ENCODE peak calls at places on chromosome 10, in eight cellular contexts. R, G, S, V, A, L, N and T are unnamed samples. For H3K4me1, the result is how much of the 10 kb centered on the place peaks cover.

GRCh38 chr10:86654411-86655172 is at the start of gene OPN4:
- DNase-seq in R (peak), N (no peak), V (peak), S (no peak), G (peak), L (no peak), A (no peak), T (peak)

GRCh38 chr10:85464336-85464735 is 902.3 kb downstream of the GRID1 start:
- DNase-seq in G (no peak), R (no peak), A (no peak), L (no peak), S (no peak), N (no peak), V (no peak), T (no peak)

GRCh38 chr10:124842721-124843120 is 41.1 kb downstream of the ABRAXAS2 start:
- DNase-seq in V (no peak), N (no peak), G (no peak), S (no peak), R (no peak), A (no peak), L (no peak), T (no peak)

GRCh38 chr10:103678104-103678526 is 177.3 kb downstream of the SH3PXD2A start:
- DNase-seq in S (peak), R (no peak), V (peak), N (peak), A (peak), G (no peak), L (no peak), T (peak)

GRCh38 chr10:132918617-132919373 is 23.6 kb downstream of the CFAP46 start:
- DNase-seq in L (no peak), S (no peak), V (no peak), N (no peak), R (peak), A (peak), G (no peak), T (peak)

GRCh38 chr10:29688230-29688634 is 53.5 kb upstream of the SVIL start:
- DNase-seq in G (peak), L (no peak), N (peak), A (no peak), S (no peak), R (no peak), V (no peak), T (no peak)

GRCh38 chr10:5858811-5859210 is 30.9 kb downstream of the ANKRD16 start:
- DNase-seq in A (no peak), L (no peak), G (peak), V (no peak), S (no peak), N (no peak), R (no peak), T (no peak)

GRCh38 chr10:132850896-132851295 is 64.9 kb upstream of the NKX6-2 start:
- DNase-seq in L (no peak), G (peak), R (peak), N (no peak), S (no peak), V (peak), A (no peak), T (peak)

GRCh38 chr10:72421895-72422540 is 67.3 kb upstream of the DNAJB12 start:
- DNase-seq in L (no peak), V (no peak), G (peak), A (no peak), S (no peak), N (peak), R (no peak), T (no peak)

GRCh38 chr10:60809157-60809556 is 30.9 kb downstream of the CDK1 start:
- DNase-seq in A (no peak), G (no peak), V (no peak), R (no peak), N (no peak), L (no peak), S (no peak), T (no peak)

GRCh38 chr10:71247804-71248203 is 35.4 kb downstream of the UNC5B start:
- DNase-seq in S (no peak), N (no peak), V (no peak), G (no peak), L (no peak), A (no peak), R (no peak), T (no peak)
- H3K27ac ChIP-seq in S (no peak), N (no peak), V (peak), G (no peak), L (no peak), A (no peak), R (no peak), T (no peak)

GRCh38 chr10:116039604-116040003 is 233.4 kb downstream of the GFRA1 start:
- DNase-seq in V (no peak), R (no peak), S (no peak), A (no peak), N (no peak), L (no peak), G (no peak), T (no peak)

GRCh38 chr10:116043304-116043703 is 229.7 kb downstream of the GFRA1 start:
- DNase-seq in R (no peak), L (no peak), G (no peak), V (no peak), N (no peak), A (no peak), S (no peak), T (no peak)

GRCh38 chr10:116041948-116042347 is 231.1 kb downstream of the GFRA1 start:
- DNase-seq in N (no peak), G (no peak), V (no peak), A (no peak), R (no peak), L (no peak), S (no peak), T (no peak)

GRCh38 chr10:116038259-116038658 is 234.7 kb downstream of the GFRA1 start:
- DNase-seq in A (no peak), G (no peak), S (no peak), R (no peak), N (no peak), V (peak), L (no peak), T (peak)
- H3K4me1 ChIP-seq in A (under half), G (under half), S (under half), R (under half), N (under half), V (under half), L (under half), T (under half)

DNA sequence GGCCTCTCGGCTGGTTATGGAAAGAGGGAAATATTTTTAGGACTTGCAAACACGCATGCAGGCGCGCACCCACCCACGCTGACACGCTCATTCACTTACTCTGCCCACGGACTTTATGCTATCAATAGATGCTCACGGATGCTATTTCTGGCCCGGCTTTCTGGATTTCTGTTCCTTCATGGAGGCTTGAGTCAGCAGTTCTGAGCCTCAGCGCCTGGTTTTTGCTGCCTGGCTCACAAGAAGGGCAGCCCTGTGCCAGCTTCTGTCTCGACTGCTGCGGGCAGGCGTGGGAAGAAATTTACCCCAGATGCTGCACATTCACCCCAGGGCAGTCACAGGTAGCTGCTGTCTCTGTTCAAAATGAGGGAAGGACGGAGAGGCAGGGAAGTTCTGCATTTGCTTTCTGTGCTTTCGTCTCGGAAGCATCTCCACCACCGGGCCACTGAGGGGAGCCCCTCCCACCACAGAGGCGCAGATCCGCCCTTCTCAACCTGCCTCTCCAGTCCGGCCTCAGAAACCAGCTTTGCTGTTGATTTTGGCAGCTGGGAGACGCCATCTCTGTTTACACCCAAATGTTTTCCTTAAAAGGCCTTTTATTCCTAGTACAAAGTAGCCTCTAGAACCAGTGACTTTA is 116.2 kb upstream of the BTBD16 start:
- DNase-seq in R (peak), G (peak), L (no peak), V (no peak), S (peak), N (peak), A (no peak), T (no peak)
- TF ChIP-seq CTCF in R (no peak), G (peak), L (no peak), V (no peak), S (no peak), N (no peak), A (no peak), T (no peak)

GRCh38 chr10:35058686-35059085 is 31.5 kb downstream of the CUL2 start:
- DNase-seq in R (no peak), N (no peak), A (no peak), L (no peak), V (no peak), G (no peak), S (no peak), T (no peak)

GRCh38 chr10:35056133-35056532 is 34.0 kb downstream of the CUL2 start:
- DNase-seq in V (no peak), L (no peak), R (no peak), S (no peak), N (no peak), G (no peak), A (no peak), T (no peak)

GRCh38 chr10:35059486-35059885 is 30.7 kb downstream of the CUL2 start:
- DNase-seq in V (no peak), G (no peak), A (no peak), N (no peak), R (no peak), L (no peak), S (no peak), T (no peak)

GRCh38 chr10:35058134-35058533 is 32.0 kb downstream of the CUL2 start:
- DNase-seq in G (no peak), L (peak), A (no peak), R (no peak), V (no peak), N (no peak), S (no peak), T (no peak)

GRCh38 chr10:35056686-35057085 is 33.5 kb downstream of the CUL2 start:
- DNase-seq in N (no peak), S (no peak), L (no peak), R (no peak), G (no peak), A (no peak), V (no peak), T (no peak)
- H3K27ac ChIP-seq in N (no peak), S (no peak), L (no peak), R (no peak), G (no peak), A (no peak), V (no peak), T (no peak)

GRCh38 chr10:73591578-73591902 is 398 bp upstream of the USP54 start:
- DNase-seq in N (peak), R (no peak), A (no peak), L (no peak), S (no peak), G (peak), V (no peak), T (no peak)

GRCh38 chr10:73590881-73591577 is at the start of gene USP54:
- DNase-seq in A (no peak), S (no peak), L (no peak), N (peak), V (no peak), R (no peak), G (peak), T (no peak)

GRCh38 chr10:73589538-73590126 is 1.5 kb downstream of the USP54 start:
- DNase-seq in N (no peak), R (no peak), L (no peak), S (no peak), G (peak), V (no peak), A (no peak), T (no peak)

GRCh38 chr10:73586583-73586984 is 4.6 kb downstream of the USP54 start:
- DNase-seq in G (no peak), V (peak), R (no peak), L (no peak), A (no peak), N (no peak), S (no peak), T (peak)

DNA sequence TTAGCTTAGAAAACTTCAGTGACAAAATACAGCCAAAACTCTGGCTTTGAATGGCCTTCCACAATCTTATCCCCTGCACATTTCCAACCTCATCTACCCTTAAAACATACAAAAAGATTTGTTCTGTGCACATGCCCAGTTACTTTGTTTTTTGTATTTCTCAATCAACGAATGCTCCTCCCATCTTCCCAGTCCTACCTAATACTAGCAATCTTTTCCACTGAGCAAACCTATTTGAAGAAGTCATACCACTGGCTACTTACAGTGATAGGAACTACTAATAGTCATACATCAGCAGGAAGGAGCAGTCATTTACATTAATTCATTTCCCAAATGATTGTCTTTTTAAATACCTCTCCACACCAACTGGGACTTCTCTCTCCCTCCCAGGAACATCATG is 2.5 kb downstream of the USP54 start:
- DNase-seq in L (no peak), R (no peak), A (no peak), S (no peak), N (no peak), V (no peak), G (no peak), T (no peak)
- H3K4me1 ChIP-seq in L (half or more), R (half or more), A (under half), S (under half), N (under half), V (half or more), G (under half), T (under half)

DNA sequence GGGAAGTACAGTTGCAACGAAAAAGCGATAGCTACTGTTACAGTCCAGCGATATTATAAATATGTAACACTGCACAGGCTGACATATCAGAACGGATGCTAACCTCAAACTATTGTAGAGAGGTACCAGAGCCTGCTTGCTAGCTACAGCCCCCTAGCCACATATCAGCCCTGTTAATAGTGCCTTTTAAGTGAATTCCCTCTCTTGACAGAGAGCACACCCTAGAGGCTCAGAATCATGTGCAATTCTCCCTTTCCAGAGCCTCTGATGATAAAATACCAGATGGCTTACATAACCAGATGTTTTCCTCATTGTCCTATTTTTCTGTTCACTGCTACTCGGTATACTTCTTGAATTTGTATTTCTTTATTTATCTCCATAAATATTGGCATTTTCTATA is 960.7 kb upstream of the CELF2 start:
- DNase-seq in G (no peak), R (no peak), L (no peak), S (no peak), N (peak), V (no peak), A (no peak), T (no peak)
- TF ChIP-seq CTCF in G (peak), R (no peak), L (no peak), S (no peak), N (peak), V (no peak), A (no peak), T (no peak)

DNA sequence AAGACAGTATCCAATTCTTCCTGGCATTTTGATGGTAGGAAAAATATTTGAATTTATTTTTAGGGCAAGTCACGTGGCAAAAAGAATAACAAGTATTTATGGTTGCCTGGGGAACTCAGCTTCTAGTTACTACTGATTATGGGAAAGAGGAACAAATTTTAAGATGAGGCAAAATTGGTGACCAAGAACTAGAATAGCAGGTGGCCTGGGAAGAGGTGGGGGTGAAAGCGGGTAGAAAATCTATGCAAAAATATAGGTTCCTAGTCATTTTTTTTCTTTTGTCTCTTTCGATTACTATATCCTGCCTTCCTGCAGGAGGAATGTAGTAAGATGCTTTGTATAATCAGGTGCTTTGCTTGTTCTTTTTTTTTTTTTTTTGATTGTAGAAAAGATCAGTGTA is 27.8 kb downstream of the ENTPD1 start:
- DNase-seq in G (no peak), V (no peak), R (no peak), A (no peak), L (no peak), N (no peak), S (no peak), T (no peak)
- H3K27ac ChIP-seq in G (no peak), V (peak), R (no peak), A (no peak), L (no peak), N (no peak), S (peak), T (no peak)

GRCh38 chr10:80172896-80173295 is 32.4 kb downstream of the ANXA11 start:
- DNase-seq in A (no peak), V (peak), N (no peak), R (no peak), S (no peak), G (peak), L (no peak), T (no peak)

GRCh38 chr10:80176526-80176925 is 28.8 kb downstream of the ANXA11 start:
- DNase-seq in A (no peak), V (no peak), S (no peak), R (no peak), G (no peak), N (no peak), L (no peak), T (no peak)

GRCh38 chr10:80177781-80178636 is 27.3 kb downstream of the ANXA11 start:
- DNase-seq in V (no peak), S (no peak), R (no peak), L (no peak), A (no peak), N (no peak), G (no peak), T (no peak)

GRCh38 chr10:80173441-80173840 is 31.9 kb downstream of the ANXA11 start:
- DNase-seq in N (no peak), A (no peak), L (no peak), V (no peak), R (no peak), S (no peak), G (no peak), T (no peak)

DNA sequence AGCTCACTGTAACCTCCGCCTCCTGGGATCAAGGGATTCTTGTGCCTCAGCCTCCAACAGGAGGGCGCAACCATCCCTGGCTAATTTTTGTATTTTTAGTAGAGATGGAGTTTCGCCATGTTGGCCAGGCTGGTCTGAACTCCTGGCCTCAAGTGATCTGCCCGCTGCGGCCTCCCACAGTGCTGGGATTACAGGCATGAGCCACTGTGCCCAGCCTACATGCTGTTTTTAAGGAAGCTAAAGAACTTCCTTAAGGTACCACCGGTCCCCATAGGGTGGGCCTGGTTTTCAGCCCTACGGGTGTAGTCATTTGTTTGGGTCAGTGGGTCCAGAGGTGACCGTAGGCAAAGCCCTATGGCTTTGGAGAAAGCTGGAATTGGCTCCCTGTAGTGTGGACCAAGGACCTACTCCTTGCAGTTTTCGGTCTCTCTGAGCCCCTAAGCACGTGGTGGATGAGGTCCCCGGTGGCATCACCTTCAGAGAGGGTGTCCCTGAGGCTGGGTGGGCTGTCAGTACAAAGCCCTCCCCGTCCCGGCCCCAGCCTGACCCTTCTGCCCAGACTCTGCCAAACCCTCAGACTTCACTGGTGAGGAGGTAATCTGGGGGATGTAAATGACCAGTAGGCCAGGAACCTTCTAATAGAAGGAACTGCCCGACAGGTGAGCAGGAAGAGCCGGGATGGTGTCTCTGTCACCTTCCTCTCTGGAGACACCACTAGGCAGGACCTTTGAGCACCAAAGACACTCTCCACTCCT is 30.5 kb downstream of the ANXA11 start:
- DNase-seq in S (no peak), V (no peak), L (no peak), A (no peak), G (no peak), N (no peak), R (no peak), T (no peak)
- H3K4me1 ChIP-seq in S (under half), V (under half), L (under half), A (under half), G (under half), N (under half), R (under half), T (under half)

DNA sequence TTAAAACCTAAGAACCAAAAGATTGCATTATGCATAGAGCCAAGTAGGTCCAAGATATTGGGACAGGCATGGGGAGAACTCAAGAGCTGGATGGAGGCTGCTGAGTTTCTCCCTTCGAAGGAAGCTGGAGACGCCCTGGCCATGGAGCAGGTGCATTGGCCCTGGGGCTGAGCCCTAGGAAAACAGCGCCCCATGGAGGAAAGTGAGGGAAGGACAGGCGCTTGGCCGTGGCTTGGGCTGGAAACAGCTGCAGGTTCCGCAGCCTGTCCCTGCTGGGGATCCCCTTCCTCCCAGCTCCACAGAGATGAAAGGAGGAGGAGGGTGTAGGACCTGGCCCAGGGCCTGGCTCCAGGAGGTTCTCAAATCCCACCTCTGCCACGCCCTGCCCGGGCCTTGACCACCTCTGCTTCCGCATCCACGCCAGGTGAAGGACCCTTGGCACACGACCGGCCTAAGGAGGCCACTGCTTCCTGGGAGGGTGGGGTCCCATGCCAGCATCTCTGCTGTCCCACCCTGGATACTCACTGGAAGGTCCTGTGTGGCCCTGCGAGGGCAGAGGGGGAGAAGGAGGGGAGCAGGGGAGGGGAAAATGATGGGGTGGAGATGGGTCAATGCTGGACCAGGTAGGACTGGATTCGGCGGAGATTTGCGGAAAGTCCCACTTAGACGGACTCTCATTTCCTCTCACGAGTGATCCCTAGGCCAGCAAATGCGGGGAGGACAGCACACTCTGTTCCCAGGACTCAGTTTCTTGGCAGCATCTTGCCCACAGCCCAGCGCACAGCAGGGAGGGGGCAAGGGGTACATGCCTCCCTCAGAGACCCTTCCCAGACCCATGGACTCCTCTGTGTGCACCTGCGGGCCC is 258.6 kb upstream of the TCERG1L start:
- DNase-seq in S (no peak), N (peak), L (no peak), G (peak), R (no peak), V (no peak), A (no peak), T (no peak)
- TF ChIP-seq CTCF in S (no peak), N (peak), L (no peak), G (peak), R (no peak), V (no peak), A (no peak), T (peak)